ENCODE peak calls at places on chromosome 16, in seven cellular contexts. F is NCI-H2081, N is H54, J is Kasumi-1, V is Ammon's horn, C is Panc1, K is left lung. X is an unnamed sample.

GRCh38 chr16:27111486-27111885 is 44.8 kb downstream of the C16orf82 start:
- DNase-seq in N (no peak), K (no peak), F (no peak), J (no peak), C (no peak), V (no peak), X (no peak)

GRCh38 chr16:71255721-71256120 is 25.2 kb upstream of the HYDIN start:
- DNase-seq in N (no peak), C (no peak), J (no peak), F (no peak), V (peak), K (no peak), X (no peak)

GRCh38 chr16:844638-845348 is 44.3 kb upstream of the GNG13 start:
- DNase-seq in N (no peak), J (no peak), C (no peak), F (no peak), K (no peak), V (no peak), X (no peak)

GRCh38 chr16:71807905-71808592 is 585 bp downstream of the AP1G1 start:
- DNase-seq in K (peak), N (peak), V (peak), C (no peak), F (no peak), J (peak), X (no peak)

GRCh38 chr16:58426095-58426494 is 33.8 kb downstream of the GINS3 start:
- DNase-seq in K (peak), F (no peak), J (peak), C (no peak), N (no peak), V (peak), X (peak)

GRCh38 chr16:29664133-29664912 is 1.3 kb downstream of the SPN start:
- DNase-seq in J (no peak), F (no peak), V (no peak), K (peak), C (no peak), N (no peak), X (no peak)

GRCh38 chr16:24990803-24991202 is 24.4 kb downstream of the ARHGAP17 start:
- DNase-seq in V (no peak), K (no peak), J (no peak), C (no peak), F (no peak), N (no peak), X (no peak)

GRCh38 chr16:57759131-57759530 is 23.6 kb downstream of the KATNB1 start:
- DNase-seq in N (no peak), F (no peak), V (no peak), C (no peak), K (no peak), J (no peak), X (no peak)

GRCh38 chr16:64346080-64346479 is 775.8 kb downstream of the CDH11 start:
- DNase-seq in V (no peak), N (no peak), J (no peak), F (no peak), K (no peak), C (no peak), X (no peak)

GRCh38 chr16:25097304-25097988 is 14.1 kb upstream of the LCMT1 start:
- DNase-seq in C (no peak), F (no peak), J (no peak), N (no peak), K (no peak), V (no peak), X (no peak)

GRCh38 chr16:3180445-3180878 is 7.5 kb upstream of the OR1F1 start:
- DNase-seq in J (no peak), K (no peak), F (no peak), V (no peak), C (no peak), N (no peak), X (no peak)

GRCh38 chr16:57062329-57062728 is 30.1 kb upstream of the CPNE2 start:
- DNase-seq in K (peak), F (no peak), N (no peak), V (no peak), C (no peak), J (no peak), X (no peak)

GRCh38 chr16:11629071-11630030 is 38.9 kb upstream of the SNN start:
- DNase-seq in F (no peak), K (peak), N (no peak), V (peak), J (peak), C (no peak), X (peak)

GRCh38 chr16:3189869-3190268 is 1.9 kb downstream of the OR1F1 start:
- DNase-seq in J (no peak), V (no peak), F (no peak), C (no peak), K (no peak), N (no peak), X (no peak)

GRCh38 chr16:57061084-57061905 is 31.1 kb upstream of the CPNE2 start:
- DNase-seq in J (peak), N (peak), F (no peak), K (peak), C (no peak), V (peak), X (no peak)

GRCh38 chr16:47905771-47906170 is 250.0 kb downstream of the ABCC12 start:
- DNase-seq in J (no peak), C (no peak), N (peak), K (no peak), V (no peak), F (no peak), X (no peak)

GRCh38 chr16:19923396-19923795 is 38.7 kb upstream of the GPRC5B start:
- DNase-seq in K (no peak), J (no peak), V (no peak), N (no peak), F (no peak), C (no peak), X (no peak)

GRCh38 chr16:80803341-80804060 is 897 bp downstream of the CDYL2 start:
- DNase-seq in N (no peak), J (peak), K (peak), V (no peak), C (no peak), F (no peak), X (no peak)

GRCh38 chr16:67883146-67883871 is 1.4 kb upstream of the NRN1L start:
- DNase-seq in F (no peak), N (no peak), V (no peak), K (no peak), C (no peak), J (peak), X (no peak)

GRCh38 chr16:73204359-73205152 is 156.6 kb upstream of the ZFHX3 start:
- DNase-seq in K (no peak), J (no peak), F (no peak), N (no peak), V (no peak), C (no peak), X (no peak)

GRCh38 chr16:4142268-4142667 is 26.0 kb upstream of the ADCY9 start:
- DNase-seq in J (no peak), C (no peak), V (peak), K (no peak), F (no peak), N (no peak), X (peak)

GRCh38 chr16:2963611-2964415 is at the start of gene KREMEN2:
- DNase-seq in J (peak), N (peak), V (no peak), K (no peak), C (no peak), F (peak), X (no peak)

GRCh38 chr16:88713568-88714419 is 7.5 kb downstream of the CTU2 start:
- DNase-seq in C (no peak), K (no peak), J (no peak), V (no peak), N (peak), F (no peak), X (no peak)

GRCh38 chr16:27918755-27919154 is 144.8 kb downstream of the GSG1L start:
- DNase-seq in K (no peak), F (no peak), C (no peak), N (peak), J (no peak), V (no peak), X (no peak)

GRCh38 chr16:53821957-53822625 is 118.1 kb downstream of the FTO start:
- DNase-seq in V (no peak), K (no peak), C (no peak), F (no peak), N (peak), J (no peak), X (no peak)

GRCh38 chr16:56864910-56865309 is at the start of gene SLC12A3:
- DNase-seq in K (no peak), N (no peak), F (no peak), C (no peak), V (no peak), J (no peak), X (no peak)

GRCh38 chr16:56195151-56195550 is 3.9 kb downstream of the GNAO1 start:
- DNase-seq in F (no peak), N (no peak), V (peak), J (no peak), C (no peak), K (no peak), X (no peak)

GRCh38 chr16:82882982-82883863 is 256.5 kb downstream of the CDH13 start:
- DNase-seq in J (no peak), F (no peak), V (no peak), K (no peak), C (no peak), N (no peak), X (no peak)

GRCh38 chr16:77414752-77415231 is 20.0 kb downstream of the ADAMTS18 start:
- DNase-seq in F (no peak), J (no peak), K (no peak), C (peak), V (no peak), N (no peak), X (no peak)

GRCh38 chr16:21673469-21673868 is 9.7 kb downstream of the OTOA start:
- DNase-seq in J (no peak), F (no peak), V (no peak), N (no peak), C (no peak), K (no peak), X (no peak)

GRCh38 chr16:86784267-86784626 is 205.9 kb downstream of the FOXL1 start:
- DNase-seq in J (no peak), N (no peak), K (no peak), C (no peak), V (no peak), F (no peak), X (no peak)

GRCh38 chr16:11402051-11402744 is 56.9 kb downstream of the RMI2 start:
- DNase-seq in K (no peak), F (no peak), N (no peak), J (no peak), C (no peak), V (no peak), X (no peak)

GRCh38 chr16:19872179-19872863 is 12.3 kb downstream of the GPRC5B start:
- DNase-seq in V (peak), J (no peak), F (no peak), K (no peak), C (no peak), N (no peak), X (no peak)

GRCh38 chr16:79081292-79082066 is 519.1 kb downstream of the MAF start:
- DNase-seq in V (no peak), N (no peak), J (no peak), C (no peak), K (no peak), F (no peak), X (no peak)

GRCh38 chr16:72149676-72150464 is 22.1 kb downstream of the PMFBP1 start:
- DNase-seq in F (no peak), C (no peak), V (no peak), J (no peak), N (no peak), K (no peak), X (no peak)